ENCODE peak calls at places on chromosomes 2 and 18, in five cellular contexts. E, I, T, J and V are unnamed samples.

GRCh38 chr18:9608728-9609127 is 5.6 kb downstream of the PPP4R1 start:
- DNase-seq in T (no peak), E (no peak), J (no peak), I (no peak), V (no peak)

GRCh38 chr2:53220969-53221368 is 546.6 kb upstream of the CHAC2 start:
- DNase-seq in E (no peak), J (no peak), T (no peak), I (no peak), V (no peak)

GRCh38 chr2:120347387-120348010 is 1.6 kb downstream of the INHBB start:
- DNase-seq in E (peak; percentile 34), I (no peak), T (no peak), J (no peak), V (no peak)

GRCh38 chr18:21997207-21998143 is 171.9 kb upstream of the GATA6 start:
- DNase-seq in T (no peak), E (peak; percentile 42), I (no peak), J (no peak), V (no peak)

GRCh38 chr2:100247256-100248043 is 74.9 kb downstream of the LONRF2 start:
- DNase-seq in T (no peak), E (no peak), I (no peak), J (peak; percentile 89), V (no peak)

GRCh38 chr2:159044804-159045286 is 76.4 kb downstream of the TANC1 start:
- DNase-seq in E (no peak), T (peak; percentile 22), I (peak; percentile 35), J (no peak), V (peak; percentile 66)

GRCh38 chr18:57353137-57353939 is 981 bp downstream of the ST8SIA3 start:
- DNase-seq in E (no peak), J (no peak), T (no peak), I (no peak), V (no peak)

GRCh38 chr2:174445248-174445647 is 41.6 kb downstream of the GPR155 start:
- DNase-seq in J (no peak), T (no peak), E (peak; percentile 40), I (no peak), V (no peak)

GRCh38 chr2:209383212-209383611 is 40.6 kb upstream of the MAP2 start:
- DNase-seq in E (peak; percentile 16), I (no peak), T (no peak), J (no peak), V (no peak)

GRCh38 chr2:174286172-174286571 is 37.8 kb upstream of the OLA1 start:
- DNase-seq in E (no peak), J (no peak), I (no peak), T (no peak), V (no peak)

GRCh38 chr18:69895081-69896047 is 52.3 kb downstream of the CD226 start:
- DNase-seq in E (no peak), T (no peak), I (no peak), J (no peak), V (no peak)

GRCh38 chr2:220930542-220931076 is 641.5 kb downstream of the EPHA4 start:
- DNase-seq in T (no peak), E (peak; percentile 92), I (no peak), J (no peak), V (no peak)

GRCh38 chr18:56563568-56563967 is 74.8 kb downstream of the TXNL1 start:
- DNase-seq in T (no peak), J (no peak), E (no peak), I (no peak), V (no peak)

GRCh38 chr2:43175187-43175490 is 51.3 kb downstream of the ZFP36L2 start:
- DNase-seq in E (peak; percentile 45), I (no peak), T (no peak), J (no peak), V (no peak)

GRCh38 chr18:62885804-62886203 is 170.5 kb downstream of the PHLPP1 start:
- DNase-seq in J (no peak), I (no peak), E (no peak), T (no peak), V (no peak)

GRCh38 chr2:184030978-184031377 is 567.4 kb upstream of the ZNF804A start:
- DNase-seq in T (no peak), I (no peak), E (no peak), J (no peak), V (no peak)

GRCh38 chr2:109059474-109060165 is 69.4 kb upstream of the SH3RF3 start:
- DNase-seq in I (no peak), T (no peak), E (no peak), J (peak; percentile 62), V (no peak)

GRCh38 chr18:55862693-55863485 is 274.9 kb upstream of the TCF4 start:
- DNase-seq in I (no peak), J (no peak), E (no peak), T (no peak), V (no peak)

GRCh38 chr18:49135871-49136270 is 185.1 kb upstream of the SMAD7 start:
- DNase-seq in E (peak; percentile 56), J (no peak), T (no peak), I (no peak), V (no peak)

GRCh38 chr18:27604583-27604982 is 419.5 kb upstream of the CHST9 start:
- DNase-seq in T (no peak), J (no peak), I (no peak), E (peak; percentile 21), V (no peak)

GRCh38 chr2:136395590-136395989 is 277.6 kb upstream of the CXCR4 start:
- DNase-seq in I (no peak), E (no peak), J (no peak), T (no peak), V (no peak)

GRCh38 chr18:23487738-23488625 is 15.3 kb upstream of the RMC1 start:
- DNase-seq in J (peak; percentile 85), I (peak; percentile 23), T (no peak), E (peak; percentile 33), V (no peak)

GRCh38 chr2:68926782-68927181 is 25.9 kb downstream of the GKN2 start:
- DNase-seq in T (no peak), I (no peak), E (no peak), J (no peak), V (no peak)

GRCh38 chr2:165432234-165432966 is 37.1 kb upstream of the CSRNP3 start:
- DNase-seq in I (no peak), J (no peak), T (no peak), E (no peak), V (no peak)
- H3K36me3 ChIP-seq in I (no peaks in the 10 kb centered on the region), J (no peaks in the 10 kb centered on the region), T (no peaks in the 10 kb centered on the region), E (no peaks in the 10 kb centered on the region), V (no peaks in the 10 kb centered on the region)

GRCh38 chr2:238256594-238257104 is 16.8 kb upstream of the HES6 start:
- DNase-seq in E (peak; percentile 61), T (peak; percentile 79), I (peak; percentile 90), J (peak; percentile 88), V (peak; percentile 88)

GRCh38 chr2:238257786-238258700 is 18.2 kb upstream of the HES6 start:
- DNase-seq in J (peak; percentile 37), I (no peak), T (no peak), E (no peak), V (no peak)

GRCh38 chr2:238260879-238261278 is 21.0 kb upstream of the HES6 start:
- DNase-seq in T (peak; percentile 13), E (no peak), J (no peak), I (no peak), V (no peak)

GRCh38 chr2:238261718-238262375 is 22.0 kb upstream of the HES6 start:
- DNase-seq in J (no peak), T (peak; percentile 4), I (no peak), E (no peak), V (no peak)

GRCh38 chr2:238259085-238260020 is 19.5 kb upstream of the HES6 start:
- DNase-seq in E (no peak), J (no peak), I (no peak), T (peak; percentile 7), V (no peak)
- TF ChIP-seq CTCF in E (no peak), J (no peak), I (no peak), T (no peak), V (no peak)

GRCh38 chr2:10783421-10783820 is 29.2 kb downstream of the PDIA6 start:
- DNase-seq in J (no peak), I (no peak), T (no peak), E (no peak), V (no peak)
- H3K36me3 ChIP-seq in J (peaks cover 86% of the 10 kb centered on the region), I (peaks cover under 1% of the 10 kb centered on the region), T (peaks cover 19% of the 10 kb centered on the region), E (peaks cover 49% of the 10 kb centered on the region), V (peaks cover 46% of the 10 kb centered on the region)

GRCh38 chr2:98175811-98176210 is 88.8 kb downstream of the VWA3B start:
- DNase-seq in E (no peak), J (no peak), T (no peak), I (peak; percentile 63), V (no peak)
- TF ChIP-seq CTCF in E (no peak), J (no peak), T (peak; percentile 24), I (no peak), V (no peak)

GRCh38 chr2:170550501-170550900 is 164.6 kb upstream of the SP5 start:
- DNase-seq in I (no peak), E (no peak), T (no peak), J (no peak), V (no peak)

GRCh38 chr2:170553748-170554147 is 161.4 kb upstream of the SP5 start:
- DNase-seq in J (no peak), E (no peak), I (no peak), T (no peak), V (no peak)

DNA sequence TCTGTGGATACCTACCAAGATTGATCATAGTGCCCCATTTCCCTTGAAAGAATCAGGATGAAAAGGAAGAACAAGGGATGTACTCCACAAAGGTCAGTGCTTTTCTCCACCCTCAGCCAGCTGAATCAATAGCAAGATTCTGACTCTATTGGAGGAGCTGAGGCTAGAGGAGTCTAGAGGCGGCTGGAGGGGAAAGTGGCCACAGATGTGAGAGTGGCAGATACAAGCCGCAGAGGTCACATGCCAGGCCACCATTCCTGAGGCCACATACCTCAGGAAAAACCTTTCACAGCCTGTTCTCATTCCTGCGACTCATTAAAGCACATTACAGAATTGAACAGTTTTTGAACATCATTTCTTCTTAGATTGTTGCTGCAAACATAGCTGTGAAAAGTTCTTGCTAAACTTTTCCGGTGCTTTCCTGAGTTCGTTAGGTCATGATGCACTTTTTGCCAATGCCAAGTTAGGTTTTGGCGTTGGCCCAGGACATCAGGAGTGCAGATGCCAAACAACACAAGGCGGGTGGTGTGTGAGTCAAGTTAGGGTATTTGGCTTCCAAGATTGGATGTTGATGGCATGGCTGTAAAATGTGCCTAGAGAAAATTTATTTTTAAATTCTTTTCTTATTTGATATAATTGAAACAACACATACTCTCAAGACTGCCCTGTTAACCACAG is 160.7 kb upstream of the SP5 start:
- DNase-seq in E (no peak), T (peak; percentile 18), J (no peak), I (peak; percentile 16), V (no peak)
- H3K36me3 ChIP-seq in E (no peaks in the 10 kb centered on the region), T (no peaks in the 10 kb centered on the region), J (no peaks in the 10 kb centered on the region), I (no peaks in the 10 kb centered on the region), V (no peaks in the 10 kb centered on the region)